ENCODE peak calls at places on chromosomes 4 and X, in five cellular contexts. D is IMR-90, V is SK-N-SH, U is HepG2, K is K562. G is an unnamed sample.

GRCh38 chr4:76689079-76689817 is 208.7 kb downstream of the SOWAHB start:
- DNase-seq in K (no peak), V (peak), D (peak), U (no peak), G (no peak)

GRCh38 chrX:81377329-81377728 is 175.4 kb downstream of the SH3BGRL start:
- DNase-seq in K (peak), V (peak), U (peak), D (peak), G (no peak)

GRCh38 chr4:20480161-20480947 is 219.9 kb upstream of the PACRGL start:
- DNase-seq in V (peak), D (no peak), K (peak), U (no peak), G (no peak)

GRCh38 chrX:55794420-55794819 is 76.9 kb downstream of the RRAGB start:
- DNase-seq in U (no peak), V (no peak), D (no peak), K (no peak), G (peak)

GRCh38 chr4:98468744-98469143 is 189.7 kb downstream of the TSPAN5 start:
- DNase-seq in V (no peak), U (no peak), K (peak), D (peak), G (no peak)

GRCh38 chr4:139913398-139913990 is 240.5 kb downstream of the MAML3 start:
- DNase-seq in V (no peak), U (peak), D (peak), K (no peak), G (no peak)

GRCh38 chr4:57102050-57102564 is 8.1 kb downstream of the IGFBP7 start:
- DNase-seq in U (peak), K (no peak), D (peak), V (no peak), G (no peak)

GRCh38 chr4:183610033-183610432 is 49.0 kb downstream of the RWDD4 start:
- DNase-seq in U (no peak), V (peak), D (peak), K (peak), G (no peak)

GRCh38 chr4:186149872-186150271 is 41.5 kb upstream of the CYP4V2 start:
- DNase-seq in D (no peak), V (no peak), K (peak), U (peak), G (no peak)

GRCh38 chrX:31329298-31329697 is 257.5 kb upstream of the FTHL17 start:
- DNase-seq in D (peak), V (no peak), K (no peak), U (no peak), G (no peak)

GRCh38 chrX:39133971-39134370 is 332.7 kb downstream of the MID1IP1 start:
- DNase-seq in V (no peak), D (no peak), K (peak), U (no peak), G (no peak)

GRCh38 chr4:18318682-18319410 is 297.3 kb upstream of the LCORL start:
- DNase-seq in V (peak), U (no peak), D (no peak), K (peak), G (no peak)

GRCh38 chr4:99301376-99302164 is 10.8 kb upstream of the ADH1A start:
- DNase-seq in D (peak), K (no peak), V (no peak), U (no peak), G (no peak)

GRCh38 chr4:87975466-87975865 is at the start of gene SPP1:
- DNase-seq in K (no peak), D (peak), V (peak), U (peak), G (no peak)

GRCh38 chrX:154063234-154063633 is 34.3 kb downstream of the MECP2 start:
- DNase-seq in K (no peak), U (no peak), V (no peak), D (no peak), G (no peak)

GRCh38 chr4:174713181-174713580 is 115.9 kb downstream of the GLRA3 start:
- DNase-seq in D (no peak), V (no peak), K (no peak), U (no peak), G (no peak)

GRCh38 chr4:145613546-145614234 is 5.5 kb upstream of the MMAA start:
- DNase-seq in K (no peak), V (no peak), U (no peak), D (no peak), G (no peak)

GRCh38 chr4:145614235-145614615 is 5.0 kb upstream of the MMAA start:
- DNase-seq in U (no peak), K (no peak), D (no peak), V (no peak), G (no peak)

GRCh38 chr4:145605941-145606340 is 13.2 kb upstream of the MMAA start:
- DNase-seq in U (no peak), D (no peak), K (no peak), V (no peak), G (no peak)

DNA sequence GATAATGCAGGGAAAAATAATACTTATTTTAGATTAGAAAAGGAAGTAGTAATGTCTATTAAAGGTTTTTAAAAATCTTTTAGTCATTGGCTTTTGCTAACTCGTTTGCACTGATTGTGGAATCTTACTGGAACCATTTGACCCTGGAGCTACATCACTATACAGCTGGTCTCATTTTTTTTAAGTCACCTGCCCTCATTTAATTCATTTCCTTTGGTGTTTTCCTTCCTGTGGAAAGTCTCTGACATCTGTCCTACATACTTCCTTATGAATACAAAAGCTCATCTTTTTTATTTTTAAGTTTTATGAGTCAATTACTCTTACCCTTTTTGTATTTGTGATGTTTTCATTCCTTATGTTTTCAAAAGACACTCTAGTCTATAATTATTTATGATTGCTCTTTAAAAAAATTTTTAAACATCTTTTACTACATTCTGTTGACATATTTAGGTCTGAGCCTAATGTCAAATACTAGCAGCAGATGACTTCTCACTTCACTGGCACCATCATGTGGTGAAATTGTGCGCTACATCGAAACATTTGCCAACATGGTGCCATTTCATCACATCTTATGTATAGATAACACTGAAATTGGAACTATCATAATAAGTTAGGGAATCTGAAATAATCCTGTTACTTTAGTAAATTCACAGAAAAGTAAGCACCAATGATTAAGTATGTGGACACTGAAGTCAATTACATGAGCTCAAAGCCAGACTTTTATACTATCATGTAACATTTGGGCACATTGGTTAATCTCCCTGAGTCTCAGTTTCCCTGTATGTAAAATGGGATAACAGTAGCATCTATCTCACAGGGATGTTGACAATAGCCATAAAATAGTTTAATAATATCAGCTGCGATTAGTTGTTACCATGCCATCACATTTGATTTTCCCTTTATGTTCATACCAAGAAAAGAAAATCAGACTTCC is 9.4 kb upstream of the MMAA start:
- DNase-seq in K (peak), U (peak), V (peak), D (peak), G (peak)
- TF ChIP-seq MXI1 in K (no peak), U (no peak), V (no peak), D (no peak), G (no peak)

DNA sequence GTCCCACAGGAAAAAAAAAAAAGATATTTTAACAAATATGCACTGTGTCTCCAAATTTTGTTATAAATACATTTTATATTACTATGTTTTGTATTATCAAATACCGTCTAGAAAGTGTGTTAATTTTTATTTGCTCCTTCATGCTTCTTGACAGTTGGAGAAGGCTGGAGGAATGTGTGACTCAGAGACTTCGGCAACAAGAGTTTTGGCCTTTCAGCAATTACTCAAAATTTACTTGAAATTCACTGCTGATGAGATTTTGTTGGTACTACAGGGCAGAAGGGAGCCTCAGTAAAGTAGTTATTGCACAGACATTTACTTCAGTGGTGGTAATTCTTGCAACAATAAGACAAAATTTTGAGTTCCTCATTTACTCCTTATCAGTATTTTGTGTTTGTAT is 2164.0 kb downstream of the PCDH7 start:
- DNase-seq in U (no peak), D (no peak), K (no peak), V (no peak), G (no peak)
- TF ChIP-seq MXI1 in U (no peak), D (no peak), K (no peak), V (no peak), G (no peak)

GRCh38 chrX:40262641-40263560 is 165.1 kb upstream of the BCOR start:
- DNase-seq in U (peak), K (no peak), V (no peak), D (peak), G (no peak)

GRCh38 chrX:40260123-40260751 is 162.5 kb upstream of the BCOR start:
- DNase-seq in V (no peak), U (no peak), D (no peak), K (peak), G (no peak)

GRCh38 chrX:40266490-40267333 is 169.0 kb upstream of the BCOR start:
- DNase-seq in K (peak), U (peak), D (peak), V (peak), G (no peak)

GRCh38 chrX:40258909-40259308 is 161.2 kb upstream of the BCOR start:
- DNase-seq in U (no peak), D (no peak), K (no peak), V (no peak), G (no peak)

GRCh38 chrX:40261955-40262596 is 164.3 kb upstream of the BCOR start:
- DNase-seq in U (no peak), V (no peak), D (peak), K (peak), G (no peak)
- TF ChIP-seq MXI1 in U (no peak), V (no peak), D (no peak), K (no peak), G (no peak)

GRCh38 chrX:13197961-13198761 is 121.7 kb downstream of the ATXN3L start:
- DNase-seq in D (no peak), U (no peak), K (no peak), V (peak), G (no peak)
- TF ChIP-seq MXI1 in D (no peak), U (no peak), K (no peak), V (no peak), G (no peak)

G was measured in GM12878.